ENCODE peak calls at places on chromosome 11, in seven cellular contexts. E, R, O, F, V, I and S are unnamed samples.

GRCh38 chr11:115985896-115986295 is 481.7 kb upstream of the CADM1 start:
- DNase-seq in E (no peak), R (no peak), O (no peak), F (no peak), V (no peak), I (no peak), S (no peak)

GRCh38 chr11:117315285-117316196 is 515 bp downstream of the BACE1 start:
- DNase-seq in E (no peak), R (no peak), O (no peak), F (no peak), V (no peak), I (no peak), S (no peak)

GRCh38 chr11:65606876-65607613 is 7.0 kb downstream of the MAP3K11 start:
- DNase-seq in E (peak), R (peak), O (peak), F (peak), V (peak), I (peak), S (no peak)

GRCh38 chr11:31958086-31958735 is 132.7 kb upstream of the RCN1 start:
- DNase-seq in E (peak), R (peak), O (peak), F (peak), V (peak), I (peak), S (peak)

GRCh38 chr11:1048375-1049070 is 12.0 kb upstream of the MUC6 start:
- DNase-seq in E (no peak), R (no peak), O (no peak), F (no peak), V (no peak), I (no peak), S (no peak)

GRCh38 chr11:46247090-46247489 is 30.4 kb upstream of the CREB3L1 start:
- DNase-seq in E (no peak), R (no peak), O (no peak), F (peak), V (no peak), I (no peak), S (no peak)

GRCh38 chr11:20045098-20045688 is 115.1 kb downstream of the DBX1 start:
- DNase-seq in E (peak), R (peak), O (no peak), F (no peak), V (no peak), I (no peak), S (peak)

GRCh38 chr11:114063829-114064201 is 4.3 kb downstream of the ZBTB16 start:
- DNase-seq in E (no peak), R (no peak), O (no peak), F (no peak), V (no peak), I (no peak), S (no peak)

GRCh38 chr11:14764899-14765527 is 121.4 kb downstream of the PDE3B start:
- DNase-seq in E (no peak), R (no peak), O (no peak), F (no peak), V (no peak), I (no peak), S (no peak)

GRCh38 chr11:440065-441042 is 1.5 kb downstream of the ANO9 start:
- DNase-seq in E (no peak), R (no peak), O (no peak), F (no peak), V (peak), I (no peak), S (no peak)

GRCh38 chr11:116563028-116563712 is 209.6 kb downstream of the BUD13 start:
- DNase-seq in E (peak), R (no peak), O (no peak), F (no peak), V (no peak), I (no peak), S (no peak)

GRCh38 chr11:118109231-118109630 is 22.5 kb upstream of the SMIM35 start:
- DNase-seq in E (no peak), R (peak), O (no peak), F (no peak), V (no peak), I (no peak), S (no peak)

GRCh38 chr11:125489166-125489565 is 6.9 kb downstream of the FEZ1 start:
- DNase-seq in E (no peak), R (no peak), O (no peak), F (no peak), V (no peak), I (no peak), S (no peak)

GRCh38 chr11:33942954-33943353 is 51.1 kb upstream of the LMO2 start:
- DNase-seq in E (no peak), R (peak), O (no peak), F (peak), V (no peak), I (peak), S (no peak)

GRCh38 chr11:79488286-79488685 is 47.5 kb upstream of the TENM4 start:
- DNase-seq in E (no peak), R (no peak), O (peak), F (no peak), V (no peak), I (no peak), S (peak)

GRCh38 chr11:13889566-13890214 is 72.8 kb upstream of the SPON1 start:
- DNase-seq in E (no peak), R (no peak), O (no peak), F (no peak), V (no peak), I (no peak), S (no peak)

GRCh38 chr11:128941573-128942271 is 949 bp downstream of the TP53AIP1 start:
- DNase-seq in E (no peak), R (no peak), O (no peak), F (no peak), V (no peak), I (no peak), S (no peak)

GRCh38 chr11:63837719-63838118 is 1.2 kb upstream of the MARK2 start:
- DNase-seq in E (no peak), R (no peak), O (peak), F (peak), V (peak), I (no peak), S (no peak)

GRCh38 chr11:104254347-104254746 is 90.4 kb upstream of the PDGFD start:
- DNase-seq in E (peak), R (peak), O (no peak), F (peak), V (no peak), I (no peak), S (no peak)

GRCh38 chr11:9203715-9204311 is 61.3 kb downstream of the DENND5A start:
- DNase-seq in E (no peak), R (no peak), O (no peak), F (no peak), V (no peak), I (no peak), S (no peak)
- TF ChIP-seq CTCF in E (no peak), R (peak), O (no peak), F (no peak), V (no peak), I (no peak), S (peak)

GRCh38 chr11:74490945-74491344 is 2.6 kb downstream of the LIPT2 start:
- DNase-seq in E (no peak), R (no peak), O (no peak), F (no peak), V (no peak), I (no peak), S (no peak)

GRCh38 chr11:74493816-74494630 is 499 bp upstream of the LIPT2 start:
- DNase-seq in E (no peak), R (no peak), O (no peak), F (no peak), V (no peak), I (no peak), S (no peak)

GRCh38 chr11:74492084-74492483 is 1.4 kb downstream of the LIPT2 start:
- DNase-seq in E (no peak), R (no peak), O (no peak), F (no peak), V (no peak), I (no peak), S (no peak)

GRCh38 chr11:74494916-74495315 is 1.4 kb upstream of the LIPT2 start:
- DNase-seq in E (no peak), R (no peak), O (no peak), F (no peak), V (no peak), I (no peak), S (no peak)

DNA sequence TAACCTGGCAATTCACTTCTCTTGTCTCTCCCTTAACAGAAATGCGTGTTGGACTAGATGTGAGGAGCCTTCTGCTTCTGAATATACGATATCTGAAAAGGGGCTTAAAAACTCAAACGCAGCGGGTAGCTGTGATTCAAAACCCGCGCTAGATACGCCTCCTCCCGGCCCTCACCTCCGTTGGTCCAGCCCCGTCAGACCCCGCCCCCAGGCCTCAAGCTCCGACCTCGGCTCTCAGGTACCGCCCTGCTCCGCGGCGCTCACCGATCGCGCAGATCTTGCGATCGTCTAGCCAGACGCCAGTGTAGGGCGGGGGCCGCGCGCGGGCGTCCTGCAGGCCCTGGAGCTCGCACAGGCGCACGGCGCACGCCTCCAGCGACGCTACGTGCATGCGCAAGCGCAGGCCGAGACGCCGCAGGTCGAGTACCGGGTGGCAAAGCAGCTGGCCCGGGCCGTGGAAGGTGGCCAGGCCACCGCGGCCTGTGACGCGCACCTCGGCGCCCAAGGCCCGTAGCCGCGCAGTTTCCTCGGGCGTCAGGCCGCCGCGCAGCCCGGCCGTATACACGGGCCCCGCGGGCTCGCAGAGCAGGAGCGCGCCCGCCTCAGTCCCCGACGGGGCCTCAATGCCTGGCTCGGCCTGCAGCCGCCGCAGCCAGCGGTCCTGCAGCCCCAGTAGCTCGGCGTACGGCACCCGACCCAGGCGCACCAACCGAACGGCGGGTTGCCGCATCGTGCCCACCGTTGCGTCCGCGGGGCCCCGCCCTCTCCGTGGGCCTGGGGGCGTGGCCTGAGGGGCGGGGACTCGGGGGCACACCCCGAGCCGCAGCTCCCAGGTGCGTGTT is at the start of gene LIPT2:
- DNase-seq in E (peak), R (peak), O (peak), F (peak), V (peak), I (peak), S (peak)
- TF ChIP-seq POLR2A in E (peak), R (peak), O (peak), F (peak), V (peak), I (peak), S (peak)

GRCh38 chr11:58905716-58906547 is 33.4 kb upstream of the GLYATL1 start:
- DNase-seq in E (peak), R (peak), O (no peak), F (peak), V (peak), I (peak), S (peak)
- TF ChIP-seq CTCF in E (peak), R (peak), O (no peak), F (no peak), V (peak), I (no peak), S (no peak)

GRCh38 chr11:70848243-70848750 is 404.1 kb downstream of the SHANK2 start:
- DNase-seq in E (no peak), R (no peak), O (no peak), F (no peak), V (no peak), I (no peak), S (no peak)

GRCh38 chr11:70846781-70847400 is 405.5 kb downstream of the SHANK2 start:
- DNase-seq in E (no peak), R (no peak), O (no peak), F (no peak), V (no peak), I (no peak), S (no peak)

GRCh38 chr11:70851308-70851707 is 401.1 kb downstream of the SHANK2 start:
- DNase-seq in E (no peak), R (no peak), O (no peak), F (no peak), V (no peak), I (no peak), S (no peak)

GRCh38 chr11:70851907-70852306 is 400.5 kb downstream of the SHANK2 start:
- DNase-seq in E (no peak), R (no peak), O (no peak), F (no peak), V (no peak), I (no peak), S (no peak)

GRCh38 chr11:70849031-70849430 is 403.3 kb downstream of the SHANK2 start:
- DNase-seq in E (no peak), R (no peak), O (no peak), F (no peak), V (no peak), I (no peak), S (no peak)
- TF ChIP-seq POLR2A in E (no peak), R (no peak), O (no peak), F (no peak), V (no peak), I (no peak), S (no peak)